ENCODE peak calls at places on chromosome 6, in nine cellular contexts. Z is breast epithelium; U is neural progenitor cell; B is spleen; N is H1; T is OCI-LY7; O is Peyer's patch; I is CD8-positive, alpha-beta T cell; W is endothelial cell of umbilical vein. L is an unnamed sample.

GRCh38 chr6:56517155-56517745 is 125.4 kb downstream of the DST start:
- DNase-seq in I (no peak), W (no peak), B (no peak), O (no peak), Z (no peak), T (no peak), N (no peak), U (no peak), L (no peak)

GRCh38 chr6:30480536-30481156 is 8.7 kb upstream of the HLA-E start:
- DNase-seq in I (peak; percentile 68), N (no peak), W (no peak), U (no peak), T (no peak), Z (no peak), O (no peak), B (no peak), L (no peak)

GRCh38 chr6:26195924-26196845 is 109.0 kb downstream of the HFE start:
- DNase-seq in N (no peak), Z (no peak), T (peak; percentile 87), U (peak; percentile 48), W (peak; percentile 28), I (peak; percentile 40), B (peak; percentile 85), O (peak; percentile 50), L (no peak)

GRCh38 chr6:19569563-19569962 is 267.6 kb upstream of the ID4 start:
- DNase-seq in W (no peak), O (no peak), Z (no peak), I (no peak), T (peak; percentile 50), U (no peak), B (no peak), N (no peak), L (no peak)

GRCh38 chr6:34650823-34651222 is 45.7 kb downstream of the ILRUN start:
- DNase-seq in N (no peak), U (no peak), T (no peak), Z (no peak), B (no peak), O (no peak), I (no peak), W (no peak), L (no peak)

GRCh38 chr6:18464176-18464575 is 77.0 kb downstream of the RNF144B start:
- DNase-seq in Z (no peak), T (no peak), B (no peak), N (no peak), U (no peak), I (no peak), O (no peak), W (no peak), L (no peak)

GRCh38 chr6:125099211-125100017 is 54.2 kb upstream of the TPD52L1 start:
- DNase-seq in T (no peak), O (no peak), U (peak; percentile 72), W (peak; percentile 60), I (no peak), B (peak; percentile 84), Z (peak; percentile 30), N (peak; percentile 15), L (peak; percentile 29)

GRCh38 chr6:133108377-133108776 is 132.8 kb upstream of the EYA4 start:
- DNase-seq in T (no peak), I (no peak), N (no peak), O (no peak), B (no peak), Z (no peak), U (no peak), W (no peak), L (no peak)

GRCh38 chr6:3261518-3261820 is 2.7 kb downstream of the PSMG4 start:
- DNase-seq in Z (no peak), B (no peak), T (no peak), W (no peak), N (no peak), I (no peak), O (no peak), U (no peak), L (no peak)

GRCh38 chr6:169164451-169164850 is 89.2 kb downstream of the THBS2 start:
- DNase-seq in I (no peak), T (no peak), N (no peak), Z (peak; percentile 3), B (no peak), O (no peak), W (no peak), U (no peak), L (no peak)

GRCh38 chr6:42702200-42702599 is 20.2 kb downstream of the PRPH2 start:
- DNase-seq in I (no peak), Z (no peak), U (no peak), T (no peak), B (no peak), W (peak; percentile 44), N (no peak), O (no peak), L (no peak)

GRCh38 chr6:82980086-82980485 is 85.6 kb downstream of the UBE3D start:
- DNase-seq in W (no peak), N (no peak), I (no peak), U (no peak), T (no peak), O (no peak), Z (no peak), B (no peak), L (no peak)

GRCh38 chr6:75620387-75621304 is 19.0 kb downstream of the SENP6 start:
- DNase-seq in T (no peak), U (no peak), N (no peak), O (no peak), Z (no peak), W (no peak), B (no peak), I (no peak), L (no peak)

GRCh38 chr6:75612921-75613534 is 11.3 kb downstream of the SENP6 start:
- DNase-seq in N (no peak), W (no peak), B (no peak), O (no peak), I (no peak), Z (no peak), U (no peak), T (no peak), L (no peak)

GRCh38 chr6:75621846-75622245 is 20.2 kb downstream of the SENP6 start:
- DNase-seq in I (no peak), T (no peak), Z (no peak), U (no peak), B (no peak), W (no peak), O (no peak), N (no peak), L (no peak)

GRCh38 chr6:75619230-75619899 is 17.7 kb downstream of the SENP6 start:
- DNase-seq in I (no peak), O (no peak), B (no peak), T (no peak), N (no peak), Z (no peak), W (no peak), U (no peak), L (no peak)

DNA sequence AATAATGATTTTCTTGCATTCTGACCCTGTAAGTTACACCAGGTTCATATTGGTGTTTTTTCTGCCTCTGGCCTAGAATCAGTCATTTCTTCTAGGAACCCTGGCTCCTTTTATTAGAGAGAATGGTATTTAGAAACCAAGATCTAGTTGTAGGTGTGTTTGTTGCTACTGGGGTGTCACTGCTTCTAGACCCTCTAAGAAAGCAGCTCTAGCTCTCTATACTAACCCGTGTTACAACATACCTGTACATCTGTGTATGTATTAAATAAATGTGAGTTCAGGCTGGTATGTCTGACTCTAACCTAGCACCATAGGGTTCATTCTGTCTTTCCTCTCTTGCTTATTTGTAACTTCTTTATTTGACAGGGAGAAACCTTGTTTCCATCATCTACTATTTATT is 16.8 kb downstream of the SENP6 start:
- DNase-seq in B (no peak), O (no peak), N (no peak), I (no peak), W (no peak), U (no peak), Z (no peak), T (no peak), L (no peak)
- H3K4me1 ChIP-seq in B (peaks cover 87% of the 10 kb centered on the region), O (peaks cover 18% of the 10 kb centered on the region), N (no peaks in the 10 kb centered on the region), I (peaks cover 37% of the 10 kb centered on the region), W (no peaks in the 10 kb centered on the region), U (no peaks in the 10 kb centered on the region), Z (no peaks in the 10 kb centered on the region), T (no peaks in the 10 kb centered on the region), L (peaks cover 2% of the 10 kb centered on the region)

GRCh38 chr6:316753-317038 is 24.4 kb downstream of the DUSP22 start:
- DNase-seq in U (no peak), T (no peak), O (no peak), I (no peak), W (no peak), Z (no peak), N (no peak), B (no peak), L (no peak)
- H3K9me3 ChIP-seq in U (no peaks in the 10 kb centered on the region), T (no peaks in the 10 kb centered on the region), O (no peaks in the 10 kb centered on the region), I (no peaks in the 10 kb centered on the region), W (no peaks in the 10 kb centered on the region), Z (no peaks in the 10 kb centered on the region), N (peaks cover 32% of the 10 kb centered on the region), B (no peaks in the 10 kb centered on the region), L (peaks cover 1% of the 10 kb centered on the region)

GRCh38 chr6:106101466-106101865 is 15.3 kb downstream of the PRDM1 start:
- DNase-seq in N (no peak), O (no peak), W (no peak), I (no peak), T (no peak), B (no peak), Z (no peak), U (no peak), L (no peak)
- H3K27ac ChIP-seq in N (no peak overlapping the region), O (no peak overlapping the region), W (no peak overlapping the region), I (no peak overlapping the region), T (no peak overlapping the region), B (peak overlapping the region; percentile 23), Z (peak overlapping the region; percentile 34), U (no peak overlapping the region), L (no peak overlapping the region)

GRCh38 chr6:35729349-35729678 is 7.5 kb upstream of the ARMC12 start:
- DNase-seq in N (no peak), W (no peak), B (no peak), U (no peak), T (no peak), O (no peak), I (no peak), Z (no peak), L (no peak)

GRCh38 chr6:35730745-35731413 is 6.0 kb upstream of the ARMC12 start:
- DNase-seq in U (no peak), I (no peak), B (no peak), T (peak; percentile 40), N (no peak), Z (no peak), O (no peak), W (no peak), L (no peak)

GRCh38 chr6:35729722-35730121 is 7.1 kb upstream of the ARMC12 start:
- DNase-seq in Z (no peak), U (no peak), W (no peak), N (no peak), O (no peak), B (no peak), I (no peak), T (peak; percentile 33), L (no peak)

GRCh38 chr6:35731736-35732532 is 4.9 kb upstream of the ARMC12 start:
- DNase-seq in I (peak; percentile 95), O (peak; percentile 99), B (peak; percentile 100), W (peak; percentile 87), Z (peak; percentile 95), N (no peak), T (peak; percentile 94), U (peak; percentile 95), L (no peak)

DNA sequence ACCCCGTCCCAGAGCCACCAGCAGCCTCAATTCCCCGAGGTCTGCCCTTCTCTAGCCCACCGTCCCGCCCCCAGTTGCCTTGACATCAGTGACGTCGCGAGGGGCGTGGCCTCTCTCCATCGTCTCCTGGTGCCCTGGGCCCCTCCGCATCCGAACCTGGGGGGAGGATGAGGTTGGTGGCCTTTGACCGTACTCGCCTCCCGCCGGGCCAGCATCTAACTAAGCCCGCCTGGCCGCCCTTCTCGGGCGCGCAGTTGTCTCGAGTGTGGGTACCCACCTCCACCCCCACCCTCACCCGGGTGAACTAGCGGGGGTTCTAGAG is 5.5 kb upstream of the ARMC12 start:
- DNase-seq in U (peak; percentile 98), O (peak; percentile 100), B (peak; percentile 100), W (peak; percentile 85), Z (peak; percentile 95), T (peak; percentile 97), I (peak; percentile 94), N (no peak), L (peak; percentile 90)
- H3K4me1 ChIP-seq in U (peaks cover 54% of the 10 kb centered on the region), O (peaks cover 65% of the 10 kb centered on the region), B (peaks cover 98% of the 10 kb centered on the region), W (peaks cover 39% of the 10 kb centered on the region), Z (peaks cover 48% of the 10 kb centered on the region), T (peaks cover 71% of the 10 kb centered on the region), I (peaks cover 87% of the 10 kb centered on the region), N (peaks cover 27% of the 10 kb centered on the region), L (peaks cover 6% of the 10 kb centered on the region)